ENCODE peak calls at places on chromosomes 11 and 22, in five cellular contexts. One of them, this sample, is unnamed.

GRCh38 chr11:128692750-128693578 is 908 bp upstream of the FLI1 start:
- DNase-seq in mucosa of gallbladder: no peak
- DNase-seq in ELR: peak; percentile 75
- DNase-seq in PC-3: peak; percentile 42
- DNase-seq in NCI-H460: no peak
- DNase-seq in this sample: no peak

GRCh38 chr11:6660712-6661111 is 5.1 kb upstream of the DCHS1 start:
- DNase-seq in mucosa of gallbladder: no peak
- DNase-seq in ELR: no peak
- DNase-seq in PC-3: no peak
- DNase-seq in NCI-H460: no peak
- DNase-seq in this sample: no peak

GRCh38 chr11:130323452-130324448 is 9.0 kb upstream of the ZBTB44 start:
- DNase-seq in mucosa of gallbladder: no peak
- DNase-seq in ELR: no peak
- DNase-seq in PC-3: no peak
- DNase-seq in NCI-H460: no peak
- DNase-seq in this sample: no peak

GRCh38 chr11:68780829-68781228 is 29.5 kb upstream of the TESMIN start:
- DNase-seq in mucosa of gallbladder: peak; percentile 57
- DNase-seq in ELR: peak; percentile 19
- DNase-seq in PC-3: no peak
- DNase-seq in NCI-H460: no peak
- DNase-seq in this sample: no peak

GRCh38 chr22:23752750-23753149 is 1.5 kb downstream of the VPREB3 start:
- DNase-seq in mucosa of gallbladder: no peak
- DNase-seq in ELR: no peak
- DNase-seq in PC-3: no peak
- DNase-seq in NCI-H460: no peak
- DNase-seq in this sample: no peak

GRCh38 chr11:126080206-126080941 is 17.7 kb upstream of the CDON start:
- DNase-seq in mucosa of gallbladder: no peak
- DNase-seq in ELR: no peak
- DNase-seq in PC-3: peak; percentile 89
- DNase-seq in NCI-H460: no peak
- DNase-seq in this sample: no peak

GRCh38 chr22:39239561-39240423 is 5.0 kb downstream of the PDGFB start:
- DNase-seq in mucosa of gallbladder: peak; percentile 83
- DNase-seq in ELR: no peak
- DNase-seq in PC-3: peak; percentile 80
- DNase-seq in NCI-H460: no peak
- DNase-seq in this sample: peak; percentile 80

GRCh38 chr11:86919557-86920210 is 35.5 kb downstream of the FZD4 start:
- DNase-seq in mucosa of gallbladder: no peak
- DNase-seq in ELR: peak; percentile 81
- DNase-seq in PC-3: peak; percentile 88
- DNase-seq in NCI-H460: peak; percentile 46
- DNase-seq in this sample: no peak

GRCh38 chr11:67373916-67374570 is 645 bp upstream of the CLCF1 start:
- DNase-seq in mucosa of gallbladder: peak; percentile 81
- DNase-seq in ELR: peak; percentile 99
- DNase-seq in PC-3: peak; percentile 99
- DNase-seq in NCI-H460: peak; percentile 75
- DNase-seq in this sample: peak; percentile 73

GRCh38 chr22:49544286-49544685 is 283.4 kb downstream of the BRD1 start:
- DNase-seq in mucosa of gallbladder: no peak
- DNase-seq in ELR: no peak
- DNase-seq in PC-3: no peak
- DNase-seq in NCI-H460: no peak
- DNase-seq in this sample: no peak

GRCh38 chr22:37519268-37520195 is at the start of gene CARD10:
- DNase-seq in mucosa of gallbladder: no peak
- DNase-seq in ELR: peak; percentile 63
- DNase-seq in PC-3: peak; percentile 51
- DNase-seq in NCI-H460: no peak
- DNase-seq in this sample: no peak

GRCh38 chr11:122650619-122651018 is 4.9 kb upstream of the UBASH3B start:
- DNase-seq in mucosa of gallbladder: no peak
- DNase-seq in ELR: no peak
- DNase-seq in PC-3: no peak
- DNase-seq in NCI-H460: no peak
- DNase-seq in this sample: no peak

GRCh38 chr11:66850235-66850587 is 6.7 kb upstream of the LRFN4 start:
- DNase-seq in mucosa of gallbladder: no peak
- DNase-seq in ELR: no peak
- DNase-seq in PC-3: no peak
- DNase-seq in NCI-H460: no peak
- DNase-seq in this sample: no peak

GRCh38 chr11:16791494-16791961 is 53.1 kb downstream of the C11orf58 start:
- DNase-seq in mucosa of gallbladder: peak; percentile 39
- DNase-seq in ELR: peak; percentile 94
- DNase-seq in PC-3: peak; percentile 88
- DNase-seq in NCI-H460: peak; percentile 38
- DNase-seq in this sample: no peak

GRCh38 chr11:108432783-108433182 is 34.5 kb downstream of the C11orf65 start:
- DNase-seq in mucosa of gallbladder: no peak
- DNase-seq in ELR: peak; percentile 47
- DNase-seq in PC-3: peak; percentile 38
- DNase-seq in NCI-H460: no peak
- DNase-seq in this sample: no peak

GRCh38 chr11:1682225-1682901 is 14.6 kb upstream of the KRTAP5-6 start:
- DNase-seq in mucosa of gallbladder: no peak
- DNase-seq in ELR: no peak
- DNase-seq in PC-3: peak; percentile 40
- DNase-seq in NCI-H460: no peak
- DNase-seq in this sample: no peak

GRCh38 chr22:34255042-34255441 is 334.8 kb upstream of the LARGE1 start:
- DNase-seq in mucosa of gallbladder: no peak
- DNase-seq in ELR: no peak
- DNase-seq in PC-3: no peak
- DNase-seq in NCI-H460: no peak
- DNase-seq in this sample: no peak

GRCh38 chr11:11553595-11553994 is 68.2 kb downstream of the GALNT18 start:
- DNase-seq in mucosa of gallbladder: peak; percentile 30
- DNase-seq in ELR: no peak
- DNase-seq in PC-3: no peak
- DNase-seq in NCI-H460: no peak
- DNase-seq in this sample: no peak